ENCODE peak calls at places on chromosome 5, in seven cellular contexts. M is HepG2, U is H1, D is HCT116, N is endothelial cell of umbilical vein, B is GM23338, E is GM12878. V is an unnamed sample.

GRCh38 chr5:17679597-17680187 is 45.4 kb downstream of the TAF11L14 start:
- DNase-seq in E (no peak), N (no peak), D (no peak), M (no peak), U (no peak), B (no peak), V (no peak)

GRCh38 chr5:95219411-95219810 is 65.5 kb downstream of the MCTP1 start:
- DNase-seq in E (no peak), B (peak; percentile 3), D (no peak), M (no peak), U (no peak), N (no peak), V (no peak)

GRCh38 chr5:111973946-111974345 is 217.0 kb upstream of the NREP start:
- DNase-seq in E (no peak), M (no peak), N (no peak), U (no peak), D (no peak), B (no peak), V (no peak)

GRCh38 chr5:179120421-179120861 is 60.3 kb downstream of the ZNF354C start:
- DNase-seq in D (no peak), M (no peak), U (no peak), B (no peak), N (no peak), E (no peak), V (no peak)

GRCh38 chr5:17279487-17279886 is 62.1 kb downstream of the BASP1 start:
- DNase-seq in N (no peak), U (no peak), E (no peak), M (no peak), D (no peak), B (no peak), V (no peak)

GRCh38 chr5:66843065-66843464 is 246.9 kb downstream of the MAST4 start:
- DNase-seq in E (no peak), B (no peak), D (no peak), M (no peak), U (no peak), N (peak; percentile 52), V (no peak)

GRCh38 chr5:5572010-5572982 is 149.8 kb downstream of the ICE1 start:
- DNase-seq in M (no peak), D (no peak), B (peak; percentile 15), U (no peak), N (no peak), E (no peak), V (no peak)

GRCh38 chr5:127572930-127573329 is 55.5 kb downstream of the PRRC1 start:
- DNase-seq in E (no peak), D (no peak), N (no peak), U (no peak), B (peak; percentile 28), M (no peak), V (no peak)

GRCh38 chr5:178249191-178249989 is 16.8 kb upstream of the PHYKPL start:
- DNase-seq in M (no peak), U (no peak), E (no peak), B (no peak), D (no peak), N (no peak), V (no peak)

GRCh38 chr5:17314907-17315471 is 97.6 kb downstream of the BASP1 start:
- DNase-seq in U (no peak), E (peak; percentile 28), D (no peak), B (peak; percentile 11), M (no peak), N (no peak), V (no peak)

GRCh38 chr5:128498844-128499455 is 39.1 kb downstream of the FBN2 start:
- DNase-seq in N (peak; percentile 60), D (peak; percentile 40), U (no peak), B (peak; percentile 66), E (no peak), M (no peak), V (peak; percentile 16)

GRCh38 chr5:160656961-160657570 is 194.9 kb downstream of the ATP10B start:
- DNase-seq in M (no peak), N (no peak), B (no peak), E (no peak), D (no peak), U (no peak), V (no peak)

GRCh38 chr5:43145071-43145470 is 24.4 kb downstream of the ZNF131 start:
- DNase-seq in E (no peak), D (no peak), M (no peak), N (no peak), B (no peak), U (no peak), V (no peak)

GRCh38 chr5:66828551-66829421 is 232.6 kb downstream of the MAST4 start:
- DNase-seq in B (peak; percentile 78), U (no peak), M (peak; percentile 7), E (no peak), N (peak; percentile 92), D (no peak), V (no peak)

GRCh38 chr5:17379188-17379951 is 118.7 kb upstream of the TAF11L2 start:
- DNase-seq in D (no peak), M (no peak), U (no peak), N (no peak), B (no peak), E (no peak), V (peak; percentile 86)

GRCh38 chr5:10307206-10308148 is at the start of gene CMBL:
- DNase-seq in N (peak; percentile 65), E (no peak), D (peak; percentile 46), B (peak; percentile 88), U (no peak), M (peak; percentile 39), V (no peak)

GRCh38 chr5:127296321-127296720 is 5.7 kb downstream of the MEGF10 start:
- DNase-seq in U (no peak), M (no peak), B (no peak), E (no peak), N (peak; percentile 61), D (no peak), V (no peak)

GRCh38 chr5:95913663-95914062 is 48.0 kb downstream of the ELL2 start:
- DNase-seq in M (no peak), D (no peak), U (no peak), B (no peak), E (no peak), N (no peak), V (no peak)

GRCh38 chr5:132094393-132095076 is 20.9 kb downstream of the CSF2 start:
- DNase-seq in E (no peak), M (peak; percentile 25), U (no peak), N (peak; percentile 60), B (no peak), D (no peak), V (no peak)

GRCh38 chr5:72366324-72366976 is 46.3 kb downstream of the PTCD2 start:
- DNase-seq in U (no peak), M (peak; percentile 67), D (peak; percentile 39), B (peak; percentile 80), E (peak; percentile 43), N (peak; percentile 87), V (peak; percentile 48)

GRCh38 chr5:98630621-98631020 is 142.8 kb upstream of the RGMB start:
- DNase-seq in E (no peak), N (no peak), B (no peak), M (no peak), D (no peak), U (no peak), V (no peak)

GRCh38 chr5:9869616-9870288 is 239.6 kb upstream of the TAS2R1 start:
- DNase-seq in D (no peak), E (no peak), M (no peak), U (no peak), N (no peak), B (no peak), V (no peak)

GRCh38 chr5:132426525-132427138 is 57.1 kb downstream of the SLC22A5 start:
- DNase-seq in D (no peak), B (peak; percentile 73), U (no peak), N (peak; percentile 80), E (no peak), M (peak; percentile 58), V (no peak)

GRCh38 chr5:24788829-24789509 is 144.2 kb upstream of the CDH10 start:
- DNase-seq in M (no peak), B (no peak), D (no peak), E (no peak), N (no peak), U (no peak), V (no peak)

GRCh38 chr5:143929486-143929885 is 117.5 kb downstream of the HMHB1 start:
- DNase-seq in E (no peak), U (no peak), M (no peak), D (no peak), B (peak; percentile 61), N (no peak), V (no peak)

GRCh38 chr5:163889369-163889768 is 383.9 kb downstream of the MAT2B start:
- DNase-seq in M (no peak), B (no peak), D (no peak), U (no peak), E (no peak), N (no peak), V (no peak)

GRCh38 chr5:141753143-141753970 is 71.3 kb upstream of the ARAP3 start:
- DNase-seq in B (peak; percentile 52), M (no peak), N (no peak), D (no peak), E (no peak), U (no peak), V (no peak)
- TF ChIP-seq EZH2 in B (peak; percentile 51), M (no peak), N (peak; percentile 51), D (no peak), E (no peak), U (no peak), V (no peak)

GRCh38 chr5:176900783-176901204 is 1.6 kb upstream of the HK3 start:
- DNase-seq in U (no peak), D (no peak), N (no peak), B (no peak), M (no peak), E (no peak), V (no peak)
- TF ChIP-seq POLR2AphosphoS5 in U (no peak), D (peak; percentile 37), N (no peak), B (no peak), M (peak; percentile 22), E (no peak), V (no peak)

DNA sequence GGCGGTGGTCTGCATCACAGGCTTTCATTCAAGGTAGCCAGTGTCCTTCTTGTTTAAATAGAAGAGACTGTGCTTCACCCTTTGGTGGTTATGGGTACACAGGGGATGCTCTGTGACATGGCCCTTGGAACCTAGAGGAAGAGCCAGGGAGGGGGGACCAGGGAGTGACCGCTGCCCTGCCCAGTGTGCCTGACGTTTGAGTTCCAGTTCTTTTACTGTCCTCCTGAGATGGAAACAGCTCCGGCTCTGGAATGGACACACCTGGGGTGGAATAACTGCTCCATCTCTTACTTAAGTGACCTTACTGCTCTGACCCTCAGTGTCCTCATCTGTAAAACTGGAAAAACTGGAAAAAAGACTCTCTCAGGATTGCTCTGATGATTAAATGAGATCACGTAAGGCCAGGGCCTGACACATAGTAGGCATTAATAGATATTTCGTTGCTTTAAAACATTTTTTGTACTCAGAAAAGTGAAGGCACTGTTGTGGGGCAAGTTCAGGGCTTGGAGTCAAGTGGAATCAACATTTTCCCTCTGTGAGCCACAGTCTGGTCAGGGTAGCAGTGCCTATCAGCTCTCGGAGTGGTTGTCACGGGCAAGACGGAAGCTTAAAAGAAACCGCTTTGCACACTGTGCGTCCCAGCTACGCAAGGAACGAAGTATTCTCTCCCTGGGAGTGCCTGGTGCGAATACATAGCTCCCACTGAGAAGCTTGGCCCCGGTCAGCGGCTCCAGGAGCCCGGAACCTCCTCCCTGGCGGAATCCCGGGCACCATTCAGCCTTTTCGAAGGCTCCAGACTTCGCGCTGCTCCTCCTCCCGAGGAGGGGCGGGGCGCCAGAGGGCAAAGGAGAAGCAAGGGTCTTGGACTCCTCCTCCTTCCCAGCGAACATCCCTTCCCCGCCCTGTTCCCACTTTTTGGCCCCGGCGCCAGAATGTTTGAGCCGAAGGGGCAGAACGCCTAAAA is 5.8 kb downstream of the POU4F3 start:
- DNase-seq in B (peak; percentile 96), D (no peak), U (peak; percentile 73), E (no peak), M (no peak), N (no peak), V (no peak)
- H3K4me3 ChIP-seq in B (peak overlapping the region; percentile 69), D (no peak overlapping the region), U (peak overlapping the region; percentile 20), E (no peak overlapping the region), M (no peak overlapping the region), N (no peak overlapping the region), V (no peak overlapping the region)

GRCh38 chr5:1445895-1446601 is 808 bp upstream of the SLC6A3 start:
- DNase-seq in E (no peak), M (no peak), N (no peak), B (peak; percentile 65), U (no peak), D (no peak), V (no peak)
- TF ChIP-seq EZH2 in E (no peak), M (no peak), N (peak; percentile 80), B (peak; percentile 81), U (peak; percentile 67), D (no peak), V (peak; percentile 80)